ENCODE peak calls at places on chromosomes 16 and 17, in seven cellular contexts. B is non-pigmented ciliary epithelial cell; X is naive B cell; G is pancreas; F is RWPE1; V is effector CD4-positive, alpha-beta T cell; E is thoracic aorta. H is an unnamed sample.

GRCh38 chr16:13081825-13082224 is 180.4 kb downstream of the SHISA9 start:
- DNase-seq in B (no peak), X (no peak), G (no peak), F (no peak), V (no peak), E (no peak), H (no peak)

GRCh38 chr17:55677449-55677848 is 45.2 kb downstream of the TMEM100 start:
- DNase-seq in B (no peak), X (no peak), G (no peak), F (no peak), V (no peak), E (no peak), H (no peak)

GRCh38 chr17:6797718-6798351 is 21.8 kb downstream of the FBXO39 start:
- DNase-seq in B (no peak), X (no peak), G (no peak), F (no peak), V (no peak), E (no peak), H (no peak)

GRCh38 chr17:32498362-32498761 is 11.6 kb downstream of the CDK5R1 start:
- DNase-seq in B (no peak), X (no peak), G (no peak), F (no peak), V (no peak), E (no peak), H (no peak)

GRCh38 chr16:89102035-89102776 is 8.6 kb downstream of the ACSF3 start:
- DNase-seq in B (no peak), X (no peak), G (no peak), F (no peak), V (no peak), E (no peak), H (no peak)

GRCh38 chr17:43803758-43804157 is 23.5 kb downstream of the CFAP97D1 start:
- DNase-seq in B (no peak), X (no peak), G (no peak), F (no peak), V (no peak), E (no peak), H (no peak)

GRCh38 chr17:43393944-43394482 is 4.8 kb upstream of the ARL4D start:
- DNase-seq in B (peak), X (peak), G (peak), F (peak), V (peak), E (peak), H (peak)

GRCh38 chr17:49016775-49017463 is 19.7 kb downstream of the IGF2BP1 start:
- DNase-seq in B (no peak), X (no peak), G (peak), F (peak), V (no peak), E (no peak), H (peak)

GRCh38 chr17:40323731-40324650 is 15.0 kb downstream of the RARA start:
- DNase-seq in B (no peak), X (peak), G (no peak), F (no peak), V (peak), E (peak), H (no peak)

GRCh38 chr16:19753815-19754643 is 36.0 kb downstream of the IQCK start:
- DNase-seq in B (peak), X (no peak), G (no peak), F (no peak), V (no peak), E (no peak), H (no peak)

GRCh38 chr17:7225711-7226331 is 6.1 kb downstream of the ACADVL start:
- DNase-seq in B (no peak), X (no peak), G (no peak), F (no peak), V (no peak), E (no peak), H (no peak)

GRCh38 chr17:57102122-57102521 is 17.1 kb downstream of the AKAP1 start:
- DNase-seq in B (no peak), X (no peak), G (no peak), F (no peak), V (no peak), E (no peak), H (no peak)

GRCh38 chr17:4204190-4204589 is 59.6 kb downstream of the ANKFY1 start:
- DNase-seq in B (no peak), X (no peak), G (no peak), F (no peak), V (no peak), E (no peak), H (no peak)

GRCh38 chr17:71572343-71572742 is 548.5 kb upstream of the SOX9 start:
- DNase-seq in B (no peak), X (no peak), G (no peak), F (peak), V (no peak), E (no peak), H (no peak)

GRCh38 chr17:66468241-66469087 is 166.1 kb downstream of the PRKCA start:
- DNase-seq in B (no peak), X (no peak), G (no peak), F (peak), V (no peak), E (no peak), H (no peak)

GRCh38 chr17:1211287-1211686 is 31.5 kb upstream of the ABR start:
- DNase-seq in B (no peak), X (no peak), G (no peak), F (no peak), V (no peak), E (no peak), H (no peak)

GRCh38 chr17:70622382-70623260 is 453.3 kb downstream of the KCNJ2 start:
- DNase-seq in B (no peak), X (peak), G (peak), F (peak), V (no peak), E (no peak), H (no peak)

GRCh38 chr17:47831934-47832327 is 461 bp downstream of the LRRC46 start:
- DNase-seq in B (no peak), X (peak), G (no peak), F (no peak), V (no peak), E (no peak), H (no peak)

GRCh38 chr16:869823-870641 is 69.5 kb upstream of the GNG13 start:
- DNase-seq in B (no peak), X (no peak), G (no peak), F (no peak), V (no peak), E (no peak), H (no peak)

GRCh38 chr16:30893744-30894539 is at the start of gene BCL7C:
- DNase-seq in B (no peak), X (peak), G (peak), F (peak), V (peak), E (peak), H (peak)

GRCh38 chr16:24848065-24848464 is 2.3 kb downstream of the SLC5A11 start:
- DNase-seq in B (no peak), X (no peak), G (no peak), F (no peak), V (no peak), E (no peak), H (no peak)

GRCh38 chr16:62249069-62249468 is 212.8 kb upstream of the CDH8 start:
- DNase-seq in B (no peak), X (no peak), G (no peak), F (no peak), V (no peak), E (no peak), H (no peak)

GRCh38 chr17:7502987-7503386 is 18.8 kb downstream of the POLR2A start:
- DNase-seq in B (no peak), X (no peak), G (no peak), F (no peak), V (no peak), E (no peak), H (no peak)

GRCh38 chr17:78939615-78940014 is 14.4 kb upstream of the TIMP2 start:
- DNase-seq in B (no peak), X (no peak), G (no peak), F (no peak), V (no peak), E (no peak), H (no peak)

GRCh38 chr16:10539256-10539655 is 41.1 kb downstream of the EMP2 start:
- DNase-seq in B (no peak), X (no peak), G (no peak), F (peak), V (no peak), E (no peak), H (no peak)

GRCh38 chr16:23132921-23133532 is 16.2 kb downstream of the USP31 start:
- DNase-seq in B (no peak), X (no peak), G (no peak), F (no peak), V (no peak), E (no peak), H (no peak)

GRCh38 chr16:588639-588888 is 1.3 kb upstream of the RAB40C start:
- DNase-seq in B (peak), X (peak), G (peak), F (no peak), V (peak), E (peak), H (no peak)

GRCh38 chr16:50997679-50998078 is 153.4 kb downstream of the SALL1 start:
- DNase-seq in B (no peak), X (no peak), G (no peak), F (no peak), V (no peak), E (no peak), H (no peak)

GRCh38 chr17:13437966-13438779 is 163.6 kb downstream of the HS3ST3A1 start:
- DNase-seq in B (peak), X (no peak), G (no peak), F (no peak), V (no peak), E (no peak), H (no peak)

GRCh38 chr16:22323173-22323997 is 26.2 kb downstream of the POLR3E start:
- DNase-seq in B (no peak), X (no peak), G (no peak), F (no peak), V (no peak), E (no peak), H (no peak)

H was measured in GOT3.